ENCODE peak calls at places on chromosomes 7 and 10, in four cellular contexts. One of them, this sample, is unnamed.

GRCh38 chr10:3876563-3876962 is 91.6 kb upstream of the KLF6 start:
- DNase-seq in ascending aorta: no peak
- DNase-seq in endothelial cell of umbilical vein: no peak
- DNase-seq in fibroblast of pulmonary artery: no peak
- DNase-seq in this sample: no peak

GRCh38 chr7:93723424-93724124 is 149.1 kb upstream of the CALCR start:
- DNase-seq in ascending aorta: no peak
- DNase-seq in endothelial cell of umbilical vein: no peak
- DNase-seq in fibroblast of pulmonary artery: no peak
- DNase-seq in this sample: no peak

GRCh38 chr10:73907841-73908517 is 3.0 kb upstream of the PLAU start:
- DNase-seq in ascending aorta: peak
- DNase-seq in endothelial cell of umbilical vein: no peak
- DNase-seq in fibroblast of pulmonary artery: peak
- DNase-seq in this sample: no peak

GRCh38 chr7:155182406-155182970 is 112.4 kb downstream of the HTR5A start:
- DNase-seq in ascending aorta: peak
- DNase-seq in endothelial cell of umbilical vein: no peak
- DNase-seq in fibroblast of pulmonary artery: no peak
- DNase-seq in this sample: no peak

GRCh38 chr7:91135703-91136102 is 128.5 kb upstream of the FZD1 start:
- DNase-seq in ascending aorta: no peak
- DNase-seq in endothelial cell of umbilical vein: no peak
- DNase-seq in fibroblast of pulmonary artery: no peak
- DNase-seq in this sample: no peak

GRCh38 chr7:69813637-69814240 is 215.5 kb downstream of the AUTS2 start:
- DNase-seq in ascending aorta: no peak
- DNase-seq in endothelial cell of umbilical vein: no peak
- DNase-seq in fibroblast of pulmonary artery: no peak
- DNase-seq in this sample: no peak

GRCh38 chr10:34080485-34081346 is 734.4 kb downstream of the PARD3 start:
- DNase-seq in ascending aorta: no peak
- DNase-seq in endothelial cell of umbilical vein: no peak
- DNase-seq in fibroblast of pulmonary artery: peak
- DNase-seq in this sample: no peak

GRCh38 chr10:98272245-98272644 is 4.3 kb upstream of the LOXL4 start:
- DNase-seq in ascending aorta: no peak
- DNase-seq in endothelial cell of umbilical vein: no peak
- DNase-seq in fibroblast of pulmonary artery: no peak
- DNase-seq in this sample: no peak

GRCh38 chr7:95608344-95609173 is 12.2 kb upstream of the PDK4 start:
- DNase-seq in ascending aorta: peak
- DNase-seq in endothelial cell of umbilical vein: peak
- DNase-seq in fibroblast of pulmonary artery: peak
- DNase-seq in this sample: peak

GRCh38 chr10:61752111-61753011 is 89.6 kb downstream of the CABCOCO1 start:
- DNase-seq in ascending aorta: no peak
- DNase-seq in endothelial cell of umbilical vein: peak
- DNase-seq in fibroblast of pulmonary artery: peak
- DNase-seq in this sample: no peak

GRCh38 chr7:73799282-73800141 is 29.4 kb upstream of the CLDN3 start:
- DNase-seq in ascending aorta: no peak
- DNase-seq in endothelial cell of umbilical vein: no peak
- DNase-seq in fibroblast of pulmonary artery: no peak
- DNase-seq in this sample: no peak

GRCh38 chr10:73974309-73974946 is 23.5 kb upstream of the VCL start:
- DNase-seq in ascending aorta: no peak
- DNase-seq in endothelial cell of umbilical vein: no peak
- DNase-seq in fibroblast of pulmonary artery: no peak
- DNase-seq in this sample: no peak

GRCh38 chr10:5640036-5640435 is 26.4 kb downstream of the ASB13 start:
- DNase-seq in ascending aorta: no peak
- DNase-seq in endothelial cell of umbilical vein: no peak
- DNase-seq in fibroblast of pulmonary artery: no peak
- DNase-seq in this sample: no peak

GRCh38 chr10:35564276-35564982 is 40.7 kb upstream of the GJD4 start:
- DNase-seq in ascending aorta: no peak
- DNase-seq in endothelial cell of umbilical vein: peak
- DNase-seq in fibroblast of pulmonary artery: peak
- DNase-seq in this sample: no peak

GRCh38 chr10:14016011-14016536 is 314.6 kb downstream of the FRMD4A start:
- DNase-seq in ascending aorta: peak
- DNase-seq in endothelial cell of umbilical vein: peak
- DNase-seq in fibroblast of pulmonary artery: peak
- DNase-seq in this sample: no peak

GRCh38 chr7:50335795-50336754 is 31.6 kb downstream of the IKZF1 start:
- DNase-seq in ascending aorta: no peak
- DNase-seq in endothelial cell of umbilical vein: no peak
- DNase-seq in fibroblast of pulmonary artery: no peak
- DNase-seq in this sample: no peak

GRCh38 chr7:66013938-66014337 is 31.9 kb upstream of the GUSB start:
- DNase-seq in ascending aorta: no peak
- DNase-seq in endothelial cell of umbilical vein: peak
- DNase-seq in fibroblast of pulmonary artery: peak
- DNase-seq in this sample: no peak

GRCh38 chr10:79073784-79074432 is 5.1 kb downstream of the ZMIZ1 start:
- DNase-seq in ascending aorta: no peak
- DNase-seq in endothelial cell of umbilical vein: peak
- DNase-seq in fibroblast of pulmonary artery: no peak
- DNase-seq in this sample: peak

GRCh38 chr7:121079425-121080169 is 91.1 kb downstream of the CPED1 start:
- DNase-seq in ascending aorta: no peak
- DNase-seq in endothelial cell of umbilical vein: no peak
- DNase-seq in fibroblast of pulmonary artery: peak
- DNase-seq in this sample: no peak

GRCh38 chr10:102492344-102492939 is 10.1 kb downstream of the ACTR1A start:
- DNase-seq in ascending aorta: no peak
- DNase-seq in endothelial cell of umbilical vein: no peak
- DNase-seq in fibroblast of pulmonary artery: no peak
- DNase-seq in this sample: no peak

GRCh38 chr7:81211617-81212016 is 292.8 kb upstream of the SEMA3C start:
- DNase-seq in ascending aorta: no peak
- DNase-seq in endothelial cell of umbilical vein: peak
- DNase-seq in fibroblast of pulmonary artery: peak
- DNase-seq in this sample: no peak

GRCh38 chr10:104267721-104268690 is 978 bp upstream of the GSTO2 start:
- DNase-seq in ascending aorta: no peak
- DNase-seq in endothelial cell of umbilical vein: no peak
- DNase-seq in fibroblast of pulmonary artery: no peak
- DNase-seq in this sample: no peak

GRCh38 chr10:47082055-47082784 is 171.0 kb downstream of the PTPN20 start:
- DNase-seq in ascending aorta: peak
- DNase-seq in endothelial cell of umbilical vein: no peak
- DNase-seq in fibroblast of pulmonary artery: no peak
- DNase-seq in this sample: no peak

GRCh38 chr10:76736392-76736791 is 901.2 kb downstream of the KCNMA1 start:
- DNase-seq in ascending aorta: no peak
- DNase-seq in endothelial cell of umbilical vein: no peak
- DNase-seq in fibroblast of pulmonary artery: no peak
- DNase-seq in this sample: no peak

GRCh38 chr7:130137207-130137606 is 66.9 kb downstream of the KLHDC10 start:
- DNase-seq in ascending aorta: no peak
- DNase-seq in endothelial cell of umbilical vein: no peak
- DNase-seq in fibroblast of pulmonary artery: no peak
- DNase-seq in this sample: no peak

GRCh38 chr10:98209441-98209840 is 58.6 kb downstream of the LOXL4 start:
- DNase-seq in ascending aorta: no peak
- DNase-seq in endothelial cell of umbilical vein: no peak
- DNase-seq in fibroblast of pulmonary artery: no peak
- DNase-seq in this sample: no peak

GRCh38 chr10:17841055-17841454 is 31.9 kb downstream of the MRC1 start:
- DNase-seq in ascending aorta: no peak
- DNase-seq in endothelial cell of umbilical vein: no peak
- DNase-seq in fibroblast of pulmonary artery: peak
- DNase-seq in this sample: no peak

GRCh38 chr10:101236376-101237079 is 7.3 kb upstream of the LBX1 start:
- DNase-seq in ascending aorta: no peak
- DNase-seq in endothelial cell of umbilical vein: no peak
- DNase-seq in fibroblast of pulmonary artery: no peak
- DNase-seq in this sample: no peak

GRCh38 chr10:8174762-8175161 is 120.3 kb downstream of the GATA3 start:
- DNase-seq in ascending aorta: no peak
- DNase-seq in endothelial cell of umbilical vein: no peak
- DNase-seq in fibroblast of pulmonary artery: no peak
- DNase-seq in this sample: no peak

GRCh38 chr10:110481948-110482347 is 15.8 kb upstream of the DUSP5 start:
- DNase-seq in ascending aorta: no peak
- DNase-seq in endothelial cell of umbilical vein: no peak
- DNase-seq in fibroblast of pulmonary artery: no peak
- DNase-seq in this sample: no peak

GRCh38 chr7:98628916-98629525 is 11.9 kb downstream of the NPTX2 start:
- DNase-seq in ascending aorta: no peak
- DNase-seq in endothelial cell of umbilical vein: no peak
- DNase-seq in fibroblast of pulmonary artery: no peak
- DNase-seq in this sample: no peak

GRCh38 chr10:69734797-69735468 is 66.8 kb upstream of the COL13A1 start:
- DNase-seq in ascending aorta: no peak
- DNase-seq in endothelial cell of umbilical vein: no peak
- DNase-seq in fibroblast of pulmonary artery: no peak
- DNase-seq in this sample: no peak

GRCh38 chr7:108049962-108050361 is 47.0 kb upstream of the LAMB1 start:
- DNase-seq in ascending aorta: no peak
- DNase-seq in endothelial cell of umbilical vein: no peak
- DNase-seq in fibroblast of pulmonary artery: no peak
- DNase-seq in this sample: no peak

GRCh38 chr7:20328692-20329091 is 2.0 kb upstream of the ITGB8 start:
- DNase-seq in ascending aorta: no peak
- DNase-seq in endothelial cell of umbilical vein: no peak
- DNase-seq in fibroblast of pulmonary artery: no peak
- DNase-seq in this sample: no peak

GRCh38 chr7:20328027-20328426 is 2.7 kb upstream of the ITGB8 start:
- DNase-seq in ascending aorta: no peak
- DNase-seq in endothelial cell of umbilical vein: no peak
- DNase-seq in fibroblast of pulmonary artery: no peak
- DNase-seq in this sample: no peak

GRCh38 chr7:20329389-20330175 is 1.1 kb upstream of the ITGB8 start:
- DNase-seq in ascending aorta: peak
- DNase-seq in endothelial cell of umbilical vein: peak
- DNase-seq in fibroblast of pulmonary artery: peak
- DNase-seq in this sample: peak

GRCh38 chr7:20330176-20330796 is 414 bp upstream of the ITGB8 start:
- DNase-seq in ascending aorta: peak
- DNase-seq in endothelial cell of umbilical vein: peak
- DNase-seq in fibroblast of pulmonary artery: peak
- DNase-seq in this sample: peak

GRCh38 chr7:20327047-20327446 is 3.7 kb upstream of the ITGB8 start:
- DNase-seq in ascending aorta: no peak
- DNase-seq in endothelial cell of umbilical vein: peak
- DNase-seq in fibroblast of pulmonary artery: peak
- DNase-seq in this sample: no peak
- TF ChIP-seq CTCF in ascending aorta: no peak
- TF ChIP-seq CTCF in endothelial cell of umbilical vein: no peak
- TF ChIP-seq CTCF in fibroblast of pulmonary artery: no peak
- TF ChIP-seq CTCF in this sample: no peak

GRCh38 chr10:71427246-71427645 is 30.5 kb downstream of the CDH23 start:
- DNase-seq in ascending aorta: peak
- DNase-seq in endothelial cell of umbilical vein: no peak
- DNase-seq in fibroblast of pulmonary artery: no peak
- DNase-seq in this sample: no peak

GRCh38 chr10:71423936-71424335 is 27.2 kb downstream of the CDH23 start:
- DNase-seq in ascending aorta: peak
- DNase-seq in endothelial cell of umbilical vein: no peak
- DNase-seq in fibroblast of pulmonary artery: no peak
- DNase-seq in this sample: no peak

GRCh38 chr10:71423268-71423667 is 26.5 kb downstream of the CDH23 start:
- DNase-seq in ascending aorta: peak
- DNase-seq in endothelial cell of umbilical vein: no peak
- DNase-seq in fibroblast of pulmonary artery: no peak
- DNase-seq in this sample: no peak

GRCh38 chr10:71426058-71426605 is 29.4 kb downstream of the CDH23 start:
- DNase-seq in ascending aorta: peak
- DNase-seq in endothelial cell of umbilical vein: no peak
- DNase-seq in fibroblast of pulmonary artery: no peak
- DNase-seq in this sample: no peak

DNA sequence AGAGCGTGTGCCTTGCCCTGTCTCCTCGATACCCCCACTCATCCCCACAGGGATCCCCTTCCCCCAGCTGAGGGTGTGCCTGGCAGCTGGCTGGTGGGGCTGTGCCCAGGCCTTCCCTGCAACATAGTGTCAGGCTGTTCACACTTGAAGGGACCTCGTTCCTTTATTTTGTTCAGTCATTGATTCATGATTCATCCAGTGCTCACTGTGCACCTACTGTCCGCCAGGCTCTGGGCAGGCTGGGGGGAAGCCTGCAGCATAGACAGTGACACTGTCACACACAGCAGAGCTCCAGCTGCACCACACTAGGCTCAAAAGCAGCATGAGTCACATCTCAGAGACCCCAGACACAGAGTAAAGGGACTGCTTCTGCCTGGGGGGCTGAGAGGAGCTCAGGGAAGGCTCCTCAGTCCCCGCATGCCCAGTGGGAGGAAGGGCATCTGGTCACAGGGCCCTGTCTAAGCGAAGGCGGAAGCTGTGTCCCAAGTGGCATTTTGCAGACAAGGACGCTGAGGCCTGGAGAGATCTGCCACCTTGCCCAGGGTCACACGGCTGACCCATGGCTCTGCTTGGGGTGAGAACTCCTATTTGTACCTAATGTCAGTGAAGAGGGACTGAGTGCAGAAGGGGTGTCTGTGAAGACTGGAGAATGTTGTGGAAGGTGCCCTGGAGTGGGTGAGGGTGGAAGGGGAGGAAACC is 27.9 kb downstream of the CDH23 start:
- DNase-seq in ascending aorta: peak
- DNase-seq in endothelial cell of umbilical vein: no peak
- DNase-seq in fibroblast of pulmonary artery: no peak
- DNase-seq in this sample: no peak
- TF ChIP-seq CTCF in ascending aorta: no peak
- TF ChIP-seq CTCF in endothelial cell of umbilical vein: no peak
- TF ChIP-seq CTCF in fibroblast of pulmonary artery: no peak
- TF ChIP-seq CTCF in this sample: no peak

GRCh38 chr7:151080091-151080521 is 503 bp downstream of the FASTK start:
- DNase-seq in ascending aorta: no peak
- DNase-seq in endothelial cell of umbilical vein: no peak
- DNase-seq in fibroblast of pulmonary artery: no peak
- DNase-seq in this sample: no peak
- TF ChIP-seq CTCF in ascending aorta: no peak
- TF ChIP-seq CTCF in endothelial cell of umbilical vein: no peak
- TF ChIP-seq CTCF in fibroblast of pulmonary artery: no peak
- TF ChIP-seq CTCF in this sample: no peak

GRCh38 chr10:814536-815302 is 116.8 kb downstream of the LARP4B start:
- DNase-seq in ascending aorta: no peak
- DNase-seq in endothelial cell of umbilical vein: no peak
- DNase-seq in fibroblast of pulmonary artery: no peak
- DNase-seq in this sample: no peak

GRCh38 chr10:816958-817357 is 114.5 kb downstream of the LARP4B start:
- DNase-seq in ascending aorta: no peak
- DNase-seq in endothelial cell of umbilical vein: no peak
- DNase-seq in fibroblast of pulmonary artery: no peak
- DNase-seq in this sample: no peak

GRCh38 chr10:813286-813685 is 118.2 kb downstream of the LARP4B start:
- DNase-seq in ascending aorta: no peak
- DNase-seq in endothelial cell of umbilical vein: no peak
- DNase-seq in fibroblast of pulmonary artery: no peak
- DNase-seq in this sample: no peak

GRCh38 chr10:817371-817770 is 114.1 kb downstream of the LARP4B start:
- DNase-seq in ascending aorta: no peak
- DNase-seq in endothelial cell of umbilical vein: no peak
- DNase-seq in fibroblast of pulmonary artery: no peak
- DNase-seq in this sample: no peak

GRCh38 chr10:815338-816104 is 116.0 kb downstream of the LARP4B start:
- DNase-seq in ascending aorta: no peak
- DNase-seq in endothelial cell of umbilical vein: no peak
- DNase-seq in fibroblast of pulmonary artery: peak
- DNase-seq in this sample: no peak
- TF ChIP-seq CTCF in ascending aorta: no peak
- TF ChIP-seq CTCF in endothelial cell of umbilical vein: no peak
- TF ChIP-seq CTCF in fibroblast of pulmonary artery: peak
- TF ChIP-seq CTCF in this sample: no peak